ENCODE peak calls at places on chromosomes 13 and 19, in eight cellular contexts. U is stimulated activated CD8-positive, alpha-beta memory T cell treated with anti-CD3 and anti-CD28 coated beads, Interleukin-4, amount 100 ng/mL, for 1 hour; Q is hippocampal formation; V is endothelial cell of umbilical vein; R is NCI-H226; C is RPMI8226; E is Calu3; B is MM.1S. J is an unnamed sample.
A peak's percentile ranks its signal among the peaks of the same experiment; 100 is the strongest.

GRCh38 chr13:85995788-85996418 is 196.7 kb upstream of the SLITRK6 start:
- DNase-seq in U (no peak), C (no peak), B (peak; percentile 21), Q (no peak), E (no peak), R (no peak), V (no peak), J (no peak)

GRCh38 chr13:100675660-100676129 is 1.1 kb upstream of the TMTC4 start:
- DNase-seq in C (no peak), V (no peak), R (no peak), U (no peak), Q (no peak), E (no peak), B (no peak), J (no peak)

GRCh38 chr13:90270231-90270630 is 1077.3 kb upstream of the MIR17HG start:
- DNase-seq in E (no peak), B (no peak), C (no peak), Q (no peak), V (no peak), U (no peak), R (no peak), J (no peak)

GRCh38 chr19:11223208-11223607 is 16.2 kb upstream of the ANGPTL8 start:
- DNase-seq in B (no peak), E (no peak), U (no peak), R (no peak), Q (no peak), C (no peak), V (no peak), J (no peak)

GRCh38 chr13:103692442-103692841 is 626.2 kb upstream of the SLC10A2 start:
- DNase-seq in Q (no peak), U (no peak), C (no peak), V (no peak), R (no peak), B (no peak), E (no peak), J (no peak)

GRCh38 chr19:31220540-31220939 is 128.7 kb downstream of the TSHZ3 start:
- DNase-seq in R (no peak), B (no peak), Q (no peak), U (no peak), C (peak; percentile 5), V (no peak), E (no peak), J (no peak)

GRCh38 chr13:94162289-94162688 is 317.2 kb downstream of the DCT start:
- DNase-seq in U (no peak), C (no peak), R (no peak), Q (no peak), V (no peak), E (no peak), B (no peak), J (no peak)

GRCh38 chr19:677201-677600 is 1.0 kb downstream of the FSTL3 start:
- DNase-seq in U (no peak), V (peak; percentile 51), R (peak; percentile 92), C (peak; percentile 15), E (peak; percentile 64), Q (no peak), B (no peak), J (peak; percentile 80)

GRCh38 chr19:21432590-21432989 is 35.7 kb downstream of the ZNF493 start:
- DNase-seq in E (no peak), R (no peak), B (no peak), Q (no peak), V (no peak), C (no peak), U (no peak), J (no peak)

GRCh38 chr19:36418287-36419001 is at the start of gene ZFP82:
- DNase-seq in E (no peak), C (peak; percentile 81), U (peak; percentile 45), Q (peak; percentile 71), B (no peak), R (peak; percentile 76), V (peak; percentile 88), J (peak; percentile 69)

GRCh38 chr19:44653977-44654784 is 10.5 kb downstream of the PVR start:
- DNase-seq in V (peak; percentile 48), E (peak; percentile 91), Q (peak; percentile 17), B (peak; percentile 97), R (peak; percentile 48), C (peak; percentile 87), U (peak; percentile 10), J (no peak)

GRCh38 chr13:46354143-46355087 is 32.6 kb downstream of the RUBCNL start:
- DNase-seq in B (no peak), Q (no peak), U (no peak), C (no peak), R (peak; percentile 95), V (peak; percentile 14), E (peak; percentile 17), J (peak; percentile 98)

GRCh38 chr19:33678796-33679195 is 57.0 kb downstream of the CHST8 start:
- DNase-seq in E (no peak), V (no peak), Q (peak; percentile 57), C (peak; percentile 53), B (no peak), R (no peak), U (no peak), J (no peak)

GRCh38 chr19:1864480-1865171 is 1.2 kb upstream of the KLF16 start:
- DNase-seq in U (no peak), B (peak; percentile 85), E (peak; percentile 78), C (peak; percentile 81), Q (peak; percentile 51), V (peak; percentile 58), R (peak; percentile 45), J (no peak)

GRCh38 chr13:93002071-93002470 is 224.5 kb upstream of the GPC6 start:
- DNase-seq in E (no peak), U (no peak), R (no peak), B (no peak), C (no peak), Q (no peak), V (no peak), J (peak; percentile 15)

GRCh38 chr13:33556828-33557227 is 261.1 kb upstream of the RFC3 start:
- DNase-seq in E (no peak), R (no peak), Q (no peak), V (no peak), U (no peak), C (no peak), B (no peak), J (no peak)

GRCh38 chr19:870963-871401 is 11.5 kb downstream of the CFD start:
- DNase-seq in C (no peak), R (no peak), E (no peak), V (no peak), Q (no peak), U (no peak), B (no peak), J (no peak)

GRCh38 chr19:54029930-54030490 is 33.7 kb downstream of the VSTM1 start:
- DNase-seq in C (peak; percentile 80), V (peak; percentile 67), Q (peak; percentile 12), E (peak; percentile 83), R (peak; percentile 56), U (peak; percentile 2), B (peak; percentile 21), J (peak; percentile 20)

GRCh38 chr19:38975861-38976271 is 324 bp upstream of the FBXO17 start:
- DNase-seq in C (no peak), R (no peak), B (no peak), Q (no peak), V (peak; percentile 40), U (no peak), E (peak; percentile 47), J (peak; percentile 20)

GRCh38 chr19:39810424-39810823 is 23.5 kb downstream of the DYRK1B start:
- DNase-seq in U (no peak), R (no peak), V (no peak), E (no peak), Q (no peak), B (peak; percentile 44), C (peak; percentile 52), J (no peak)

GRCh38 chr19:11450570-11451326 is 15.3 kb downstream of the PRKCSH start:
- DNase-seq in Q (no peak), R (no peak), B (no peak), C (no peak), U (no peak), V (no peak), E (no peak), J (no peak)

GRCh38 chr13:22064854-22065646 is 394.2 kb downstream of the FGF9 start:
- DNase-seq in R (peak; percentile 35), Q (no peak), E (no peak), U (no peak), C (no peak), B (no peak), V (no peak), J (no peak)

GRCh38 chr13:50589139-50589538 is 254.4 kb downstream of the DLEU7 start:
- DNase-seq in E (no peak), C (peak; percentile 5), R (peak; percentile 93), Q (no peak), U (no peak), B (no peak), V (no peak), J (peak; percentile 91)

GRCh38 chr19:3277649-3278048 is 53.2 kb downstream of the CELF5 start:
- DNase-seq in Q (no peak), R (no peak), V (no peak), U (no peak), C (no peak), B (no peak), E (no peak), J (no peak)

GRCh38 chr19:10474962-10475451 is 28.1 kb downstream of the KEAP1 start:
- DNase-seq in B (no peak), E (no peak), C (no peak), R (no peak), U (no peak), V (no peak), Q (no peak), J (no peak)

GRCh38 chr13:22050951-22051563 is 380.2 kb downstream of the FGF9 start:
- DNase-seq in U (no peak), R (no peak), E (no peak), B (no peak), V (no peak), C (no peak), Q (no peak), J (no peak)

GRCh38 chr19:18091217-18091608 is 4.5 kb upstream of the IL12RB1 start:
- DNase-seq in E (no peak), R (no peak), C (no peak), U (peak; percentile 54), V (no peak), Q (no peak), B (no peak), J (no peak)

GRCh38 chr19:30791116-30791515 is 418.9 kb downstream of the ZNF536 start:
- DNase-seq in B (no peak), R (no peak), C (no peak), Q (no peak), U (no peak), E (no peak), V (no peak), J (no peak)

GRCh38 chr19:4049432-4049831 is 17.3 kb downstream of the ZBTB7A start:
- DNase-seq in B (no peak), V (no peak), E (no peak), C (no peak), R (no peak), Q (no peak), U (no peak), J (no peak)

GRCh38 chr19:1540353-1540925 is 16.6 kb downstream of the PLK5 start:
- DNase-seq in R (no peak), V (no peak), U (no peak), C (no peak), Q (no peak), B (no peak), E (no peak), J (no peak)